ENCODE peak calls at places on chromosomes 12 and 14, in five cellular contexts. Z is head of caudate nucleus, V is ovary, N is occipital lobe, J is body of pancreas. R is an unnamed sample.

GRCh38 chr14:38721822-38722431 is 381.1 kb downstream of the SEC23A start:
- DNase-seq in V (no peak), Z (peak; percentile 89), J (peak; percentile 84), N (peak; percentile 17), R (peak; percentile 53)

GRCh38 chr12:4701863-4702262 is 18.3 kb upstream of the GALNT8 start:
- DNase-seq in N (no peak), Z (no peak), J (no peak), V (no peak), R (no peak)

GRCh38 chr12:79067977-79068376 is 203.4 kb downstream of the SYT1 start:
- DNase-seq in V (no peak), J (no peak), Z (no peak), N (no peak), R (no peak)

GRCh38 chr12:3777206-3777809 is 24.4 kb upstream of the CRACR2A start:
- DNase-seq in V (no peak), Z (no peak), J (no peak), N (no peak), R (no peak)

GRCh38 chr12:91424506-91424905 is 241.9 kb upstream of the DCN start:
- DNase-seq in J (no peak), N (no peak), Z (no peak), V (no peak), R (no peak)

GRCh38 chr12:3820122-3820521 is 53.1 kb downstream of the PARP11 start:
- DNase-seq in Z (peak; percentile 63), N (no peak), J (no peak), V (no peak), R (no peak)

GRCh38 chr14:59262717-59263469 is 74.4 kb downstream of the DAAM1 start:
- DNase-seq in N (no peak), J (peak; percentile 23), Z (no peak), V (no peak), R (peak; percentile 78)

GRCh38 chr14:90061849-90062794 is at the start of gene KCNK13:
- DNase-seq in Z (peak; percentile 35), V (no peak), N (no peak), J (peak; percentile 33), R (no peak)

GRCh38 chr12:88638956-88639355 is 58.7 kb upstream of the KITLG start:
- DNase-seq in N (no peak), Z (no peak), V (no peak), J (no peak), R (no peak)

GRCh38 chr12:124109760-124110159 is 136.7 kb downstream of the ZNF664 start:
- DNase-seq in V (no peak), N (no peak), J (no peak), Z (no peak), R (no peak)

GRCh38 chr12:29957835-29958234 is 174.1 kb upstream of the TMTC1 start:
- DNase-seq in N (no peak), Z (no peak), V (no peak), J (no peak), R (no peak)

GRCh38 chr14:98893675-98894074 is 378.3 kb downstream of the BCL11B start:
- DNase-seq in N (no peak), V (no peak), Z (no peak), J (no peak), R (no peak)

GRCh38 chr14:55605793-55606192 is 25.8 kb downstream of the KTN1 start:
- DNase-seq in Z (no peak), N (no peak), V (no peak), J (no peak), R (no peak)

GRCh38 chr14:49880267-49881064 is 12.4 kb upstream of the ARF6 start:
- DNase-seq in Z (no peak), V (no peak), N (no peak), J (no peak), R (no peak)

GRCh38 chr12:47734725-47735480 is 9.6 kb upstream of the ENDOU start:
- DNase-seq in N (no peak), V (peak; percentile 67), Z (peak; percentile 69), J (no peak), R (no peak)

GRCh38 chr12:570237-570925 is 92.9 kb downstream of the NINJ2 start:
- DNase-seq in V (peak; percentile 82), N (no peak), Z (peak; percentile 66), J (peak; percentile 53), R (peak; percentile 70)

GRCh38 chr12:79983492-79983891 is 48.6 kb upstream of the PPP1R12A start:
- DNase-seq in N (no peak), V (no peak), J (no peak), Z (no peak), R (no peak)

GRCh38 chr12:108611884-108612415 is 14.1 kb upstream of the TMEM119 start:
- DNase-seq in Z (no peak), J (no peak), N (no peak), V (no peak), R (no peak)

GRCh38 chr12:52910248-52910883 is 5.5 kb upstream of the KRT8 start:
- DNase-seq in N (no peak), Z (no peak), V (no peak), J (no peak), R (no peak)

GRCh38 chr12:89461649-89462612 is 62.7 kb downstream of the GALNT4 start:
- DNase-seq in Z (no peak), J (no peak), N (no peak), V (no peak), R (no peak)

GRCh38 chr12:96434107-96434506 is 33.9 kb upstream of the CDK17 start:
- DNase-seq in V (no peak), N (no peak), J (peak; percentile 8), Z (no peak), R (no peak)

GRCh38 chr14:85991156-85991555 is 461.2 kb downstream of the FLRT2 start:
- DNase-seq in Z (no peak), J (no peak), V (no peak), N (no peak), R (no peak)

GRCh38 chr14:76752744-76753143 is 8.5 kb upstream of the VASH1 start:
- DNase-seq in J (no peak), V (no peak), N (peak; percentile 39), Z (peak; percentile 72), R (no peak)

GRCh38 chr14:75277000-75277795 is 1.4 kb upstream of the FOS start:
- DNase-seq in N (peak; percentile 88), J (peak; percentile 94), Z (peak; percentile 90), V (peak; percentile 90), R (peak; percentile 90)

GRCh38 chr12:66176105-66176504 is 6.3 kb upstream of the TMBIM4 start:
- DNase-seq in V (no peak), J (no peak), N (no peak), Z (no peak), R (no peak)

GRCh38 chr12:89783321-89784060 is 74.9 kb upstream of the ATP2B1 start:
- DNase-seq in Z (no peak), V (no peak), J (no peak), N (peak; percentile 31), R (no peak)

GRCh38 chr14:84894254-84894653 is 635.7 kb upstream of the FLRT2 start:
- DNase-seq in J (no peak), N (no peak), V (no peak), Z (no peak), R (no peak)

GRCh38 chr12:105927553-105927952 is 211.2 kb downstream of the NUAK1 start:
- DNase-seq in N (no peak), V (no peak), J (no peak), Z (no peak), R (no peak)

GRCh38 chr12:83321971-83322370 is 635.3 kb downstream of the TMTC2 start:
- DNase-seq in J (no peak), N (no peak), V (no peak), Z (no peak), R (no peak)

GRCh38 chr12:124888203-124888602 is 24.5 kb upstream of the SCARB1 start:
- DNase-seq in V (peak; percentile 82), Z (no peak), J (no peak), N (no peak), R (peak; percentile 72)

GRCh38 chr12:47975816-47976215 is 12.4 kb downstream of the TMEM106C start:
- DNase-seq in N (no peak), J (no peak), Z (no peak), V (no peak), R (no peak)

GRCh38 chr12:45421736-45422135 is 205.8 kb downstream of the ANO6 start:
- DNase-seq in J (no peak), Z (no peak), N (no peak), V (no peak), R (no peak)

GRCh38 chr12:46946137-46946536 is 120.3 kb upstream of the SLC38A4 start:
- DNase-seq in J (no peak), N (no peak), V (no peak), Z (no peak), R (no peak)

GRCh38 chr12:79624378-79624777 is 66.4 kb downstream of the PAWR start:
- DNase-seq in J (no peak), Z (no peak), N (no peak), V (no peak), R (no peak)

GRCh38 chr12:93243689-93244513 is 133.8 kb upstream of the NUDT4 start:
- DNase-seq in J (peak; percentile 23), V (no peak), Z (no peak), N (no peak), R (peak; percentile 76)

GRCh38 chr14:104734601-104734990 is 10.6 kb downstream of the ADSS1 start:
- DNase-seq in N (no peak), Z (no peak), V (no peak), J (no peak), R (no peak)

GRCh38 chr12:44287545-44287944 is 451.7 kb downstream of the TMEM117 start:
- DNase-seq in Z (no peak), J (no peak), N (no peak), V (no peak), R (no peak)